ENCODE peak calls at places on chromosomes 11 and 22, in six cellular contexts. One of them, this sample, is unnamed.

GRCh38 chr22:37633693-37634504 is 5.6 kb upstream of the SH3BP1 start:
- DNase-seq in AG08395: peak; percentile 93
- DNase-seq in NCI-H748 treated with DMSO at 0.1 percent for 48 hours: no peak
- DNase-seq in left cardiac atrium: peak; percentile 87
- DNase-seq in neural progenitor cell: peak; percentile 82
- DNase-seq in hypothalamus: peak; percentile 41
- DNase-seq in this sample: no peak

GRCh38 chr11:115081972-115082371 is 403.6 kb downstream of the NXPE2 start:
- DNase-seq in AG08395: no peak
- DNase-seq in NCI-H748 treated with DMSO at 0.1 percent for 48 hours: no peak
- DNase-seq in left cardiac atrium: no peak
- DNase-seq in neural progenitor cell: no peak
- DNase-seq in hypothalamus: no peak
- DNase-seq in this sample: peak; percentile 54

GRCh38 chr11:74371269-74372039 is 26.8 kb downstream of the PGM2L1 start:
- DNase-seq in AG08395: peak; percentile 12
- DNase-seq in NCI-H748 treated with DMSO at 0.1 percent for 48 hours: no peak
- DNase-seq in left cardiac atrium: no peak
- DNase-seq in neural progenitor cell: no peak
- DNase-seq in hypothalamus: no peak
- DNase-seq in this sample: no peak

GRCh38 chr11:132126973-132127900 is 756.8 kb downstream of the NTM start:
- DNase-seq in AG08395: peak; percentile 92
- DNase-seq in NCI-H748 treated with DMSO at 0.1 percent for 48 hours: peak; percentile 63
- DNase-seq in left cardiac atrium: peak; percentile 70
- DNase-seq in neural progenitor cell: peak; percentile 66
- DNase-seq in hypothalamus: no peak
- DNase-seq in this sample: no peak

GRCh38 chr11:120344302-120345004 is 8.2 kb downstream of the ARHGEF12 start:
- DNase-seq in AG08395: no peak
- DNase-seq in NCI-H748 treated with DMSO at 0.1 percent for 48 hours: no peak
- DNase-seq in left cardiac atrium: no peak
- DNase-seq in neural progenitor cell: no peak
- DNase-seq in hypothalamus: no peak
- DNase-seq in this sample: no peak

GRCh38 chr11:121466063-121466794 is 13.5 kb upstream of the SORL1-AS1 start:
- DNase-seq in AG08395: peak; percentile 97
- DNase-seq in NCI-H748 treated with DMSO at 0.1 percent for 48 hours: peak; percentile 72
- DNase-seq in left cardiac atrium: peak; percentile 93
- DNase-seq in neural progenitor cell: peak; percentile 56
- DNase-seq in hypothalamus: no peak
- DNase-seq in this sample: no peak

GRCh38 chr11:90133560-90134145 is 810 bp upstream of the NAALAD2 start:
- DNase-seq in AG08395: no peak
- DNase-seq in NCI-H748 treated with DMSO at 0.1 percent for 48 hours: no peak
- DNase-seq in left cardiac atrium: no peak
- DNase-seq in neural progenitor cell: peak; percentile 10
- DNase-seq in hypothalamus: no peak
- DNase-seq in this sample: no peak

GRCh38 chr11:126333142-126333541 is 22.3 kb upstream of the ST3GAL4 start:
- DNase-seq in AG08395: no peak
- DNase-seq in NCI-H748 treated with DMSO at 0.1 percent for 48 hours: no peak
- DNase-seq in left cardiac atrium: no peak
- DNase-seq in neural progenitor cell: no peak
- DNase-seq in hypothalamus: no peak
- DNase-seq in this sample: no peak

GRCh38 chr11:68127791-68128681 is 6.8 kb upstream of the CHKA start:
- DNase-seq in AG08395: peak; percentile 61
- DNase-seq in NCI-H748 treated with DMSO at 0.1 percent for 48 hours: no peak
- DNase-seq in left cardiac atrium: peak; percentile 64
- DNase-seq in neural progenitor cell: peak; percentile 91
- DNase-seq in hypothalamus: peak; percentile 27
- DNase-seq in this sample: no peak

GRCh38 chr11:9616858-9617257 is 43.4 kb downstream of the WEE1 start:
- DNase-seq in AG08395: no peak
- DNase-seq in NCI-H748 treated with DMSO at 0.1 percent for 48 hours: no peak
- DNase-seq in left cardiac atrium: no peak
- DNase-seq in neural progenitor cell: no peak
- DNase-seq in hypothalamus: no peak
- DNase-seq in this sample: no peak

GRCh38 chr11:3223932-3224729 is 5.5 kb upstream of the MRGPRG start:
- DNase-seq in AG08395: no peak
- DNase-seq in NCI-H748 treated with DMSO at 0.1 percent for 48 hours: no peak
- DNase-seq in left cardiac atrium: no peak
- DNase-seq in neural progenitor cell: peak; percentile 34
- DNase-seq in hypothalamus: no peak
- DNase-seq in this sample: no peak